ENCODE peak calls at places on chromosome 19, in seven cellular contexts. X is gastrocnemius medialis, G is fibroblast of lung, B is psoas muscle, I is tibial nerve, S is tibial artery, D is A549. C is an unnamed sample.

GRCh38 chr19:42628411-42629135 is 33.8 kb upstream of the CEACAM8 start:
- DNase-seq in D (no peak), I (no peak), X (no peak), G (no peak), S (no peak), B (no peak), C (no peak)

GRCh38 chr19:45363861-45364459 is 6.4 kb downstream of the ERCC2 start:
- DNase-seq in B (no peak), S (no peak), I (no peak), X (no peak), G (no peak), D (no peak), C (no peak)

GRCh38 chr19:39115105-39115847 is 10.3 kb upstream of the PAK4 start:
- DNase-seq in B (no peak), S (no peak), G (no peak), D (no peak), I (no peak), X (no peak), C (no peak)

GRCh38 chr19:40445945-40446784 is 2.0 kb upstream of the SERTAD3 start:
- DNase-seq in B (no peak), S (no peak), G (no peak), X (no peak), I (no peak), D (peak), C (no peak)

GRCh38 chr19:43300206-43300605 is 30.9 kb upstream of the PSG9 start:
- DNase-seq in X (no peak), G (no peak), S (no peak), D (no peak), I (no peak), B (no peak), C (no peak)

GRCh38 chr19:6091771-6092291 is 18.5 kb downstream of the RFX2 start:
- DNase-seq in D (no peak), S (no peak), B (no peak), I (no peak), X (no peak), G (peak), C (no peak)

GRCh38 chr19:48648134-48648533 is 2.1 kb upstream of the CA11 start:
- DNase-seq in D (no peak), B (no peak), S (no peak), I (no peak), X (no peak), G (no peak), C (no peak)

GRCh38 chr19:22882797-22883196 is 50.7 kb downstream of the ZNF723 start:
- DNase-seq in X (no peak), I (peak), D (peak), B (no peak), G (peak), S (no peak), C (no peak)

GRCh38 chr19:38375748-38376147 is 1.4 kb downstream of the PSMD8 start:
- DNase-seq in D (no peak), B (peak), S (no peak), I (no peak), X (peak), G (no peak), C (no peak)

GRCh38 chr19:56393119-56394012 is at the start of gene ZNF582:
- DNase-seq in G (peak), S (peak), D (peak), I (peak), X (peak), B (peak), C (peak)

GRCh38 chr19:345320-345879 is 804 bp upstream of the MIER2 start:
- DNase-seq in B (no peak), G (no peak), X (no peak), D (no peak), S (no peak), I (no peak), C (no peak)

GRCh38 chr19:28606269-28607032 is 606.5 kb downstream of the UQCRFS1 start:
- DNase-seq in I (no peak), B (no peak), D (peak), S (no peak), X (no peak), G (no peak), C (no peak)

GRCh38 chr19:21519488-21519887 is 14.1 kb downstream of the ZNF429 start:
- DNase-seq in G (peak), D (peak), X (no peak), S (no peak), I (no peak), B (no peak), C (no peak)

GRCh38 chr19:11273288-11273687 is 11.0 kb upstream of the DOCK6 start:
- DNase-seq in S (no peak), B (no peak), I (no peak), X (no peak), D (no peak), G (no peak), C (no peak)

GRCh38 chr19:13314761-13315160 is 164.6 kb downstream of the IER2 start:
- DNase-seq in D (no peak), S (no peak), I (no peak), G (no peak), X (no peak), B (no peak), C (no peak)

DNA sequence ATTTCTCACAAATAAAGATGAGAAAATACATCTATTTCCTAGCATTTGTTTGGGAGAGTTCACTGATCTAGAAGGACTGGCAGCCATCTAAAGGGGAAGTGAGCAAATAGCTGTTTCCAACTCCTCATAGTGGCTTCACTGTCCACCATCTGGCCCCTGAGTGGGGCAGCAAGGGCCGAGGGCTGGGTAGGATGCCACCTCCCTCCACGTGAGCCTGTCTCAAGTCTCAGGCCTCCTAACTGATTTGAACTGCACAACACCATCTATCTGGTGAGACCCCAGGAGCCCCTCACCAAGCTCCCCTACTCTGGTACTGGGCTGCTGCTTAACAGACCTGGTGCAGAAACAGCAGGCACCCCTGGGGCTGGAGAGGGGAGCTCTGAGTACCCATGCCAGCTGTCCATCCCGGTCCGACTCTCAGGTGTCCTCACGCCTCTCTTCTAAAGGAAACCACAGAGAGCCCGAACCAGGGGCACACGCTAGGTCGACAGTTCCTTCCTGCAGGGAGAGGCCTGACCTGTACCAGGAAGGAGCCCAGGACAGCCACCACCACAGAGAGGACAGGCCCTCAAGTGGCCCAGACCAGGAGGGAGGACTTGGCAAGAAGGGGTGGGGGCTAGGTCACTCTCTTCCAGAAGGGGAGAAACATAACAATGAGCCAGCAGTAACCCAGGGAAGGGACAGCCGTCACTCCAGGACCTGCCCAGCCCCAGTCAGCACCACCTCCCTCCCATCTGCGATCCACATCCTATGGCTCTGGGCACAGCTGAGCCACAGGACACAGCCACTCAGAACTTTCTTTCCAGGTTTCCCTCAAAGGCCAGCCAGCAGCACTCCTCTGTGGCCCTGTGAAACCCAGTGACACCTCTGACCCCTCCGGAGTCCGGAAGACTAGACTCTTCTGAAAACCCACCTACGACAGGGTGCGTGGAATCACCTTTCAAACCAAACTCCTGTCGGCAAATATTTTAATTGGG is 12.9 kb upstream of the SLC35E1 start:
- DNase-seq in G (no peak), S (no peak), X (no peak), B (no peak), I (no peak), D (no peak), C (no peak)
- H3K4me3 ChIP-seq in G (no peak), S (no peak), X (peak), B (peak), I (peak), D (no peak), C (no peak)

DNA sequence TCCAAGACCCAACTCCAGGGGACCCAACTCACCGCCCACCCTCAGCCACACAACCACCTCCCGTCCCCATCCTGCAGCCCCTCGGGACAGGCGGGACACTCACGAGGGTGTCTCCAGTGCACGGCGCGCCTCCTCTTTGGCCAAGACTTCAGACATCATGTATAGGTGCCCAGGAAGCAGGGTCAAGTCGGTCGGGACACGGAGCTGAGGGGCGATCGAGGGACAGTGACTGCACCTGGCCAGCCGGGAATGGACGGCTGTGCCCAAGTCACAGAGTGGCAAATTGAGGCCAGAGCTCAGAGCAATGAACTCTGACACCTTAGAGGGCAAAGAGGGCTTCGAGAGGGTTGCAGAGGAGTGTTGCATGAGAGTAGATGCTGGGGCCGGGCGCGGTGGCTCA is 8.8 kb downstream of the STAP2 start:
- DNase-seq in X (no peak), B (no peak), I (no peak), D (no peak), S (no peak), G (no peak), C (no peak)
- H3K27ac ChIP-seq in X (no peak), B (no peak), I (no peak), D (no peak), S (no peak), G (no peak), C (no peak)

GRCh38 chr19:2952953-2953481 is 8.2 kb upstream of the ZNF77 start:
- DNase-seq in I (no peak), D (no peak), S (no peak), G (no peak), X (no peak), B (no peak), C (no peak)
- TF ChIP-seq CTCF in I (no peak), D (no peak), S (no peak), G (no peak), X (no peak), B (no peak), C (no peak)

GRCh38 chr19:10230904-10231623 is at the start of gene S1PR2:
- DNase-seq in X (peak), S (peak), B (peak), I (peak), G (peak), D (peak), C (no peak)
- H3K4me3 ChIP-seq in X (peak), S (peak), B (peak), I (peak), G (peak), D (peak), C (peak)